ENCODE peak calls at places on chromosomes 12 and 14, in ten cellular contexts. One of them, this sample, is unnamed.

GRCh38 chr14:75430526-75430925 is 2.7 kb downstream of the JDP2 start:
- DNase-seq in fibroblast of lung: peak; percentile 50
- DNase-seq in breast epithelium: no peak
- DNase-seq in hypothalamus: no peak
- DNase-seq in stromal cell of bone marrow: no peak
- DNase-seq in mesothelial cell of epicardium: no peak
- DNase-seq in RWPE1: no peak
- DNase-seq in Ammon's horn: no peak
- DNase-seq in NCI-H146: no peak
- DNase-seq in dermis microvascular lymphatic vessel endothelial cell: no peak
- DNase-seq in this sample: peak; percentile 30

GRCh38 chr12:89775336-89776005 is 66.8 kb upstream of the ATP2B1 start:
- DNase-seq in mesothelial cell of epicardium: no peak
- DNase-seq in fibroblast of lung: peak; percentile 48
- DNase-seq in Ammon's horn: no peak
- DNase-seq in RWPE1: peak; percentile 46
- DNase-seq in NCI-H146: no peak
- DNase-seq in dermis microvascular lymphatic vessel endothelial cell: no peak
- DNase-seq in stromal cell of bone marrow: no peak
- DNase-seq in hypothalamus: no peak
- DNase-seq in breast epithelium: no peak
- DNase-seq in this sample: peak; percentile 63

GRCh38 chr12:108635201-108635996 is 1.7 kb upstream of the SELPLG start:
- DNase-seq in NCI-H146: no peak
- DNase-seq in fibroblast of lung: peak; percentile 31
- DNase-seq in dermis microvascular lymphatic vessel endothelial cell: no peak
- DNase-seq in breast epithelium: no peak
- DNase-seq in Ammon's horn: no peak
- DNase-seq in hypothalamus: no peak
- DNase-seq in RWPE1: no peak
- DNase-seq in mesothelial cell of epicardium: no peak
- DNase-seq in stromal cell of bone marrow: no peak
- DNase-seq in this sample: no peak

GRCh38 chr12:48263617-48264016 is 60.5 kb upstream of the OR10AD1 start:
- DNase-seq in stromal cell of bone marrow: no peak
- DNase-seq in breast epithelium: no peak
- DNase-seq in RWPE1: no peak
- DNase-seq in hypothalamus: no peak
- DNase-seq in NCI-H146: no peak
- DNase-seq in mesothelial cell of epicardium: no peak
- DNase-seq in dermis microvascular lymphatic vessel endothelial cell: no peak
- DNase-seq in Ammon's horn: peak; percentile 7
- DNase-seq in fibroblast of lung: no peak
- DNase-seq in this sample: no peak

GRCh38 chr14:89466460-89466859 is 49.4 kb upstream of the FOXN3 start:
- DNase-seq in dermis microvascular lymphatic vessel endothelial cell: no peak
- DNase-seq in NCI-H146: no peak
- DNase-seq in RWPE1: no peak
- DNase-seq in fibroblast of lung: no peak
- DNase-seq in stromal cell of bone marrow: no peak
- DNase-seq in hypothalamus: no peak
- DNase-seq in breast epithelium: no peak
- DNase-seq in mesothelial cell of epicardium: no peak
- DNase-seq in Ammon's horn: no peak
- DNase-seq in this sample: no peak

GRCh38 chr14:51293926-51294290 is 53.9 kb downstream of the TMX1 start:
- DNase-seq in dermis microvascular lymphatic vessel endothelial cell: no peak
- DNase-seq in Ammon's horn: no peak
- DNase-seq in RWPE1: no peak
- DNase-seq in hypothalamus: no peak
- DNase-seq in stromal cell of bone marrow: no peak
- DNase-seq in NCI-H146: no peak
- DNase-seq in breast epithelium: no peak
- DNase-seq in mesothelial cell of epicardium: no peak
- DNase-seq in fibroblast of lung: no peak
- DNase-seq in this sample: no peak

GRCh38 chr14:104677506-104678332 is 11.7 kb upstream of the INF2 start:
- DNase-seq in hypothalamus: no peak
- DNase-seq in mesothelial cell of epicardium: no peak
- DNase-seq in RWPE1: peak; percentile 36
- DNase-seq in NCI-H146: peak; percentile 89
- DNase-seq in fibroblast of lung: peak; percentile 89
- DNase-seq in breast epithelium: peak; percentile 72
- DNase-seq in stromal cell of bone marrow: peak; percentile 56
- DNase-seq in dermis microvascular lymphatic vessel endothelial cell: no peak
- DNase-seq in Ammon's horn: peak; percentile 83
- DNase-seq in this sample: peak; percentile 66

GRCh38 chr12:109458771-109459208 is 18.3 kb downstream of the KCTD10 start:
- DNase-seq in fibroblast of lung: peak; percentile 52
- DNase-seq in Ammon's horn: no peak
- DNase-seq in stromal cell of bone marrow: no peak
- DNase-seq in breast epithelium: no peak
- DNase-seq in hypothalamus: no peak
- DNase-seq in RWPE1: no peak
- DNase-seq in NCI-H146: no peak
- DNase-seq in dermis microvascular lymphatic vessel endothelial cell: peak; percentile 28
- DNase-seq in mesothelial cell of epicardium: no peak
- DNase-seq in this sample: no peak

GRCh38 chr14:59276235-59276634 is 87.8 kb downstream of the DAAM1 start:
- DNase-seq in hypothalamus: no peak
- DNase-seq in mesothelial cell of epicardium: no peak
- DNase-seq in dermis microvascular lymphatic vessel endothelial cell: no peak
- DNase-seq in stromal cell of bone marrow: no peak
- DNase-seq in fibroblast of lung: no peak
- DNase-seq in Ammon's horn: no peak
- DNase-seq in breast epithelium: no peak
- DNase-seq in RWPE1: no peak
- DNase-seq in NCI-H146: no peak
- DNase-seq in this sample: no peak

GRCh38 chr14:68397827-68398226 is 395.0 kb downstream of the ZFP36L1 start:
- DNase-seq in RWPE1: no peak
- DNase-seq in stromal cell of bone marrow: no peak
- DNase-seq in breast epithelium: no peak
- DNase-seq in dermis microvascular lymphatic vessel endothelial cell: no peak
- DNase-seq in hypothalamus: no peak
- DNase-seq in fibroblast of lung: peak; percentile 82
- DNase-seq in Ammon's horn: no peak
- DNase-seq in mesothelial cell of epicardium: no peak
- DNase-seq in NCI-H146: no peak
- DNase-seq in this sample: peak; percentile 64

This sample was measured in HCEC 1CT.